ENCODE peak calls at places on chromosomes 2 and 18, in four cellular contexts. D is RWPE2, B is Peyer's patch, C is endodermal cell. J is an unnamed sample.

GRCh38 chr2:236264256-236264655 is at the start of gene ASB18:
- DNase-seq in D (no peak), C (no peak), B (no peak), J (no peak)

GRCh38 chr18:3177902-3178687 is 41.7 kb downstream of the MYOM1 start:
- DNase-seq in C (no peak), D (no peak), B (peak; percentile 88), J (no peak)

GRCh38 chr18:75247041-75247551 is 36.5 kb downstream of the TSHZ1 start:
- DNase-seq in B (no peak), C (no peak), D (no peak), J (no peak)

GRCh38 chr2:16773080-16773713 is 107.6 kb upstream of the CYRIA start:
- DNase-seq in B (no peak), D (no peak), C (peak; percentile 81), J (no peak)

GRCh38 chr2:26061539-26061938 is 27.7 kb downstream of the RAB10 start:
- DNase-seq in B (no peak), D (no peak), C (no peak), J (no peak)

GRCh38 chr2:196170681-196171247 is 614 bp downstream of the STK17B start:
- DNase-seq in D (no peak), B (no peak), C (no peak), J (no peak)

GRCh38 chr18:63890950-63891304 is 3.4 kb downstream of the SERPINB2 start:
- DNase-seq in D (no peak), C (no peak), B (no peak), J (no peak)

GRCh38 chr18:52716926-52717325 is 376.9 kb downstream of the DCC start:
- DNase-seq in C (no peak), B (peak; percentile 53), D (no peak), J (peak; percentile 87)

GRCh38 chr18:6785411-6785810 is 55.9 kb downstream of the ARHGAP28 start:
- DNase-seq in D (no peak), B (no peak), C (no peak), J (no peak)

DNA sequence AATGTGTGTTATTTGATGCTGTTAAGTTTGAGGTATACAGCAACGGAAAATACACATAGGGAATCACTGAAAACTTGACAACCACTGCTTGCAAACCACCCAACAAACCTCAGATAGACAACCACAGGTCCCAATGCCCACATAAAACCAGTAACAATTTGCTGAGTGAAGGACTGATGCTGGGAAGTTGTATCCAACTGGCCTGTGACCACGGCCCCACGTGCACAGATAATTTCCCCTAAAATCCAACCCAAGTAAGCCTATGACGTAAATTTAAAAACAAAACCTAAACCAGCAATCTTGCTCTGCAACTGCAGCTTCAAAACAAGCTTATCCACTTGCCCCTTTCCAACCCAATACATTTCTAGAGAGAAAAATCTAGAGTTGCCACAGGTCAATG is 28.0 kb upstream of the CREB1 start:
- DNase-seq in C (no peak), D (no peak), B (no peak), J (no peak)
- H3K4me1 ChIP-seq in C (peaks cover 3% of the 10 kb centered on the region), D (peaks cover 30% of the 10 kb centered on the region), B (peaks cover 6% of the 10 kb centered on the region), J (no peaks in the 10 kb centered on the region)

DNA sequence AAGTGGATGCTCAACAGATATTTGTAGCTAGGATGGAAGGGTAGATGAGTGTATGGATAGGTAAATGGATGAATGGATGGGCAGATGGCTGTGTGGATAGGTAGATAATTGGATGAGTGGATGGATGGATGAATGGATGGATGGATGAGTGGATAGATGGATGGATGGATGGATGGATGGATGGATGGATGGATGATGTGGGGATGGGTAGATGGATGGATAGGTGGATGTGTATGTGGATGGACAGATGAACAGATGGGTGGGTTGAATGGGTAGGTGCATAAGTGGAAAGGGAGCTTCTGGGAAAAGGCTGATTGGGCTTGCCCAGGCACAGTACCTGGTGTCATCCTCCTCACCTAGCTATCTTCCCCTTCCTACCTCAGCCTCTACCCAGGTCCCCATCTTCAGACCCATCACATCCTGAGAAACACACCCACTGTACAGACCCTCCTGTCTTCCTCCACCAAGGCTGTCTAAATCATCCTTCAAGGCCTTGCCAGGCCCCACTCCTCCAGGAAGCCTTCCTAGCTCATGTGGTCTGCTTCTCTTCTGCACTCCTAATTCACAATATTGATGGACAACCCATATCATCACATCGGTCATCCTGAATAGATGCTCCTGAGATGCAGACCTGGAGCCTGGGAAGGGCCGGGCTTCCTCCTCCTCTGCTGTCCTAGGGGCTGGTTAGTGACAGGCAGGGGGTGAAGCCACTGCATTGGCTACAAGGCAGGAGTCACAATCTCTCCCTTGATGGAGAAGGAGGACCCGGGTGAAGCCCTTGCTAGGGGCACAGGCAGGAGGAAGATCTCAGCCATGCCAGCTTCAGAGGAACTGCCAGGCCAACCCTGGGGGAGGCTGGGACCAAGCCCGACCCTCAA is 49.4 kb downstream of the SMAD7 start:
- DNase-seq in B (no peak), C (no peak), D (no peak), J (no peak)
- H3K4me3 ChIP-seq in B (no peak overlapping the region), C (no peak overlapping the region), D (no peak overlapping the region), J (no peak overlapping the region)

DNA sequence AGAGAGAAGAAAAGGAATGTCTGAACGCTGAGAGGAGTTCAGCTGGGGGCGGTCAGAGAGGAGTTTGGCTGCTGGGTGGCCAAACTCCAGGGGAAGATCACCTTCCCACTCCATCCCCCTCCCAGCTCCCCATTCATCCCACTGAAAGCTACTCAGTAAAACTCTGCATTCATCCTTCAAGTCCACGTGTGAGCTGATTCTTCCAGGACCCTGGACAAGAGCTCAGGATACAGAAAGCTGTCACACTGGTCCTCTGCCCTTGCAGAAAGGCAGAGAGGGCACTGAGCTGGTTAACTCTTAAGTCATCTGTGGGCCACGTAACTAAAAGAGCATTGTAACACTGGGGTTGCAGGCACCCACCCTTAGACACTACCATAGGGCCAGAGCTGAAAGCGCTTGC is 132.1 kb upstream of the ARL4C start:
- DNase-seq in D (no peak), B (no peak), C (no peak), J (no peak)
- H3K4me1 ChIP-seq in D (no peaks in the 10 kb centered on the region), B (no peaks in the 10 kb centered on the region), C (peaks cover 11% of the 10 kb centered on the region), J (no peaks in the 10 kb centered on the region)

DNA sequence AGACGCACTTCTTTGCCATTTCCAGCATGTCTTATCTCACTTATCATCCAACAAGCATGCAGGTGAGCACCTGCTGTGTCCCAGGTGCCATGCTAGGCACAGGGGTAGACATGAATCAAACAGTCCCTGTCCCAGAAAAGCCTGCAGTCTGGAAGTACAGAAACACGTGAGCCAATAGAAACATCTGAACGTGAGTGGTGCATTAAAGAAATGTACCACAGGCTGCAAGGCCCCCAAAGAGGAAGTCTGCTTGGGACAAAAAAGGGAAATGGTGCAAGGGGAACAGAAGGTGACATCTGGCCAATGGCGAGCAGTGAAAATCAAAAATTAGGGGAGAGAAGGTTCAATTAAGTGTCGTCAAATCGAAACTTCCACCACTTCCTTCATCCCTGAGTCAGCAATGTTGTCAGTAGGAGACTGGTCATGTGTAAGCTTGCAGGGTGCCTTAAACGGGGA is 17.6 kb upstream of the TMEM247 start:
- DNase-seq in D (no peak), C (no peak), B (no peak), J (no peak)
- H3K4me3 ChIP-seq in D (no peak overlapping the region), C (no peak overlapping the region), B (no peak overlapping the region), J (no peak overlapping the region)

GRCh38 chr18:57603871-57604270 is 17.4 kb upstream of the FECH start:
- DNase-seq in C (no peak), D (no peak), B (no peak), J (no peak)
- H3K4me1 ChIP-seq in C (peaks cover 15% of the 10 kb centered on the region), D (no peaks in the 10 kb centered on the region), B (no peaks in the 10 kb centered on the region), J (no peaks in the 10 kb centered on the region)

GRCh38 chr18:31990823-31991222 is 27.8 kb upstream of the RNF125 start:
- DNase-seq in B (no peak), D (no peak), C (no peak), J (no peak)

GRCh38 chr18:31998880-31999279 is 19.7 kb upstream of the RNF125 start:
- DNase-seq in D (no peak), C (no peak), B (no peak), J (no peak)

DNA sequence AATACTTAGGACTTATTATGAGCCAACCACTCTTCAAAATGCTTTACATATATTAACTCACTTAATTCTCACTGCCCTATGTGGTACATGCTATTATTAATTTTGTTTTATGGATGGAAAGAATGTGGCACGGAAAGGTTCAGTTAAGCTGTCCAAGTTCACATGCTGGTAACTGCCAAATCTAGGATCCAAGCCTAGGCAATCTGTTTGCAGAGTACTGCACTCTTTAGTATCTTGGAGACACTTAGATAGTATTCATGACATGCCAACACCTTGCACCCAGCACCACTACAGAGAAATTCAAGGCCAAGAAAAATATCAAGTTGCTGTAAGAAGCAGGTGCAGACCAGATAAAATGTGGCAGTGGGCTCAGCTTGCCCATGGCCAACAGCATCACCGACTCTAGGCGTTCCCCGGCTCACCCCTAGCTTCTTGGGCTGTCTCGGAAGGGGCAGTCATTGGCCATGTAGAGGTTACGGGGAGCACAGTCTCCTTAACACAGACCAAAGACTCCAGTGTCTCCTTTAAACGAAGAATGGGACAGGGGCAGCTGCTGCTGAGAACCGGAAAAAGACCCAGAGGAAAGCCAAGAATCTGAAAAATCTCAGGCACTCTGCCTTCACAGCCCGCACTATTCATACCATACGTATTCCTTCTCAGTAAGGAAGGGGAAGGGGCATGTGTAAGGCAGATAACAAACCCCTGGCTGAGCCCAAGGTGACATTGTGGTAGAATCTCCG is 25.6 kb upstream of the RNF125 start:
- DNase-seq in D (no peak), C (peak; percentile 51), B (no peak), J (no peak)
- H3K4me3 ChIP-seq in D (no peak overlapping the region), C (no peak overlapping the region), B (no peak overlapping the region), J (no peak overlapping the region)